ENCODE peak calls at places on chromosome 5, in five cellular contexts. U, X, H, B and T are unnamed samples.

GRCh38 chr5:120546922-120547321 is 82.8 kb downstream of the PRR16 start:
- DNase-seq in U (no peak), X (no peak), H (no peak), B (no peak), T (no peak)

GRCh38 chr5:39076757-39077475 is 2.7 kb upstream of the RICTOR start:
- DNase-seq in U (no peak), X (no peak), H (no peak), B (no peak), T (peak)

GRCh38 chr5:135216072-135216812 is 182.2 kb upstream of the PITX1 start:
- DNase-seq in U (no peak), X (no peak), H (no peak), B (no peak), T (no peak)

GRCh38 chr5:140239939-140240700 is 62.8 kb downstream of the PFDN1 start:
- DNase-seq in U (peak), X (peak), H (peak), B (peak), T (peak)

GRCh38 chr5:123511290-123511647 is 708 bp upstream of the CSNK1G3 start:
- DNase-seq in U (peak), X (peak), H (no peak), B (no peak), T (no peak)

GRCh38 chr5:133331866-133332731 is 280.2 kb downstream of the FSTL4 start:
- DNase-seq in U (no peak), X (no peak), H (peak), B (no peak), T (no peak)

GRCh38 chr5:175709276-175709781 is 51.5 kb downstream of the HRH2 start:
- DNase-seq in U (no peak), X (no peak), H (no peak), B (no peak), T (no peak)

GRCh38 chr5:101995585-101995984 is 300.5 kb downstream of the SLCO4C1 start:
- DNase-seq in U (peak), X (no peak), H (no peak), B (no peak), T (no peak)

GRCh38 chr5:178483620-178484019 is 106.6 kb downstream of the COL23A1 start:
- DNase-seq in U (no peak), X (no peak), H (peak), B (no peak), T (no peak)

GRCh38 chr5:10244357-10244944 is 5.2 kb downstream of the ATPSCKMT start:
- DNase-seq in U (peak), X (no peak), H (no peak), B (no peak), T (no peak)

GRCh38 chr5:122014232-122014940 is 52.6 kb downstream of the SRFBP1 start:
- DNase-seq in U (no peak), X (peak), H (no peak), B (no peak), T (no peak)

GRCh38 chr5:150119421-150120061 is 33.2 kb upstream of the CSF1R start:
- DNase-seq in U (no peak), X (no peak), H (no peak), B (peak), T (no peak)

GRCh38 chr5:59357421-59357977 is 536.0 kb downstream of the PDE4D start:
- DNase-seq in U (peak), X (peak), H (no peak), B (no peak), T (no peak)

GRCh38 chr5:158640581-158640980 is 459.1 kb downstream of the EBF1 start:
- DNase-seq in U (peak), X (peak), H (no peak), B (no peak), T (no peak)

GRCh38 chr5:151684690-151685361 is 1.9 kb downstream of the SPARC start:
- DNase-seq in U (peak), X (peak), H (no peak), B (no peak), T (no peak)

GRCh38 chr5:61575103-61575502 is 243.0 kb downstream of the ZSWIM6 start:
- DNase-seq in U (peak), X (peak), H (no peak), B (no peak), T (no peak)

GRCh38 chr5:150848271-150848670 is 1.9 kb downstream of the IRGM start:
- DNase-seq in U (no peak), X (no peak), H (no peak), B (no peak), T (no peak)

GRCh38 chr5:68468322-68468721 is 252.8 kb downstream of the PIK3R1 start:
- DNase-seq in U (no peak), X (no peak), H (no peak), B (no peak), T (no peak)

GRCh38 chr5:135694016-135694415 is 115.2 kb upstream of the CXCL14 start:
- DNase-seq in U (peak), X (no peak), H (no peak), B (no peak), T (no peak)

GRCh38 chr5:34914671-34915138 is 599 bp downstream of the RAD1 start:
- DNase-seq in U (peak), X (peak), H (peak), B (no peak), T (no peak)

GRCh38 chr5:67720162-67720772 is 495.3 kb upstream of the PIK3R1 start:
- DNase-seq in U (no peak), X (no peak), H (no peak), B (no peak), T (no peak)

GRCh38 chr5:180816608-180817534 is 14.3 kb upstream of the MGAT1 start:
- DNase-seq in U (no peak), X (peak), H (no peak), B (peak), T (no peak)

GRCh38 chr5:159057426-159057825 is 42.3 kb downstream of the EBF1 start:
- DNase-seq in U (no peak), X (no peak), H (no peak), B (no peak), T (no peak)

GRCh38 chr5:103041071-103041676 is 78.8 kb downstream of the GIN1 start:
- DNase-seq in U (peak), X (peak), H (no peak), B (no peak), T (peak)

GRCh38 chr5:138903113-138903789 is 28.1 kb upstream of the LRRTM2 start:
- DNase-seq in U (no peak), X (peak), H (no peak), B (no peak), T (no peak)

GRCh38 chr5:90602681-90603080 is 44.1 kb downstream of the ADGRV1 start:
- DNase-seq in U (no peak), X (no peak), H (no peak), B (no peak), T (no peak)

DNA sequence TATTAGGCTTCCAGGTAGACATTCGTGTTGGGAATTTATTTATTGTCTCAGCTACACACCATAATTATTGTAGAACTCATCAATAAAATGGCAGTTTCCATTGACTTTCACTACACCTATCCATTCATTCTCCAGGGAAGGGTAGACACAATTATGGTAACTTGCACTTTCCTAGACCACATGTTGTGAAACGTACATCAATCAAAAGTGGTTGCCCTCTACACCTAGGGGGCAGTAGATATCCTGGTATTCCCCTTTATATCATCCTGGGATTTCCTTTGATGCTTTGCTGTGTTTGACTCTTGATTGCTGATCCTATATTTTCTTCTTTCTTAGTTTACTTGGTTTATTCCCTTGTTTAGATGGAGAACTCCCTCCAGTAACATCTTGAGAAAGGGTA is 47.9 kb downstream of the ADGRV1 start:
- DNase-seq in U (peak), X (no peak), H (no peak), B (no peak), T (no peak)
- TF ChIP-seq CTCF in U (no peak), X (no peak), H (no peak), B (no peak), T (no peak)

DNA sequence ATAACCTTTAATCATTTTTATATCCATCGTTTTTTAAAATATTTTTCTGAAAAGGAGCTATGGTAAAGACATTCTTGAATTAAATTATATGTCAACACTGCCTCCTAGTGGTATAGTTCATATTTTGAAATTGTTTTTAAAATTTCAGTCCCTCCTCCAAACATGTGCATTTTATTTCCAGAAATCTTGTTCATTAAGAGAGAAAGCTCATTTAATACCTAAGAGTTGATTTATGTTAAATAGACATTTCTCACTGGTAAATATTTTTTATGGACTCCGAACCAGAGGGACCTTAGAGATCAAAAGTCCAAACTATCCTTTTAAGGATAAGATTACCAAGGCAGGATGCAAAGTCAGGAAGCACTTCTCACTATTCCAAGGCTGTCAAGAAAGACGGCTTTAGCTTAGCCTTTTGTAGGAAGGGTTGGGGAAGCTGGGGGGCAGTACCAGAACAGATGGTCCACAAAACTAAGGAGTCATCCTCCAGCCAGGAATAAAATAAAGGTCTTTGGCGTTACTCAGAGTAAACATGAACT is 21.6 kb downstream of the BHMT start:
- DNase-seq in U (peak), X (peak), H (no peak), B (no peak), T (peak)
- TF ChIP-seq CTCF in U (peak), X (no peak), H (peak), B (peak), T (peak)

GRCh38 chr5:129051283-129051682 is 43.3 kb upstream of the ISOC1 start:
- DNase-seq in U (no peak), X (no peak), H (no peak), B (no peak), T (no peak)

GRCh38 chr5:129049116-129049515 is 45.4 kb upstream of the ISOC1 start:
- DNase-seq in U (no peak), X (no peak), H (no peak), B (no peak), T (no peak)

GRCh38 chr5:129048509-129048908 is 46.0 kb upstream of the ISOC1 start:
- DNase-seq in U (no peak), X (no peak), H (no peak), B (no peak), T (no peak)

GRCh38 chr5:129057329-129057728 is 37.2 kb upstream of the ISOC1 start:
- DNase-seq in U (no peak), X (no peak), H (no peak), B (no peak), T (no peak)

GRCh38 chr5:129053438-129053837 is 41.1 kb upstream of the ISOC1 start:
- DNase-seq in U (no peak), X (no peak), H (no peak), B (no peak), T (no peak)
- TF ChIP-seq CTCF in U (peak), X (no peak), H (no peak), B (no peak), T (no peak)

GRCh38 chr5:74017786-74018211 is 391.8 kb downstream of the ARHGEF28 start:
- DNase-seq in U (peak), X (peak), H (no peak), B (no peak), T (no peak)

GRCh38 chr5:74015716-74016115 is 389.7 kb downstream of the ARHGEF28 start:
- DNase-seq in U (no peak), X (peak), H (no peak), B (no peak), T (no peak)

GRCh38 chr5:74013222-74013621 is 387.2 kb downstream of the ARHGEF28 start:
- DNase-seq in U (no peak), X (no peak), H (no peak), B (no peak), T (no peak)

GRCh38 chr5:74017112-74017511 is 391.1 kb downstream of the ARHGEF28 start:
- DNase-seq in U (peak), X (peak), H (no peak), B (no peak), T (no peak)

DNA sequence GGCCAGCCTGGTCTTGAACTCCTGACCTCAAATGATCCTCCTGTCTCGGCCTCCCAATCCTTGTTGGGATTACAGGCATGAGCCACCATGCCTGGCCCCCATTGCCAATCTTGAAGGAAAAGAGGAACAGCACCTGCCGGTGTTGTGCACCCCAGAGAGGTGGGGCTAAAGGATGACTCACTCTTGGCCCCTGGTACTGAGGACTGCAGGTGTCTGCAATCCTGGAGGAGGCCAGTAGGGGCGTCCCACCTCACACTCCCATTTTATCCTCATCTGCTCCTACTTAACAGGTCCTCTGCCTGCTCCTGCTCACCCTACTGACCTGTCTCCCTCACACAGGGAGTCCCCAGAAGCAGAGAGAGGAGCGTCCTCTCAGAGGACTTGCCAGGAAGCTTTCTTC is 390.4 kb downstream of the ARHGEF28 start:
- DNase-seq in U (no peak), X (no peak), H (peak), B (no peak), T (peak)
- TF ChIP-seq CTCF in U (no peak), X (peak), H (no peak), B (no peak), T (peak)

DNA sequence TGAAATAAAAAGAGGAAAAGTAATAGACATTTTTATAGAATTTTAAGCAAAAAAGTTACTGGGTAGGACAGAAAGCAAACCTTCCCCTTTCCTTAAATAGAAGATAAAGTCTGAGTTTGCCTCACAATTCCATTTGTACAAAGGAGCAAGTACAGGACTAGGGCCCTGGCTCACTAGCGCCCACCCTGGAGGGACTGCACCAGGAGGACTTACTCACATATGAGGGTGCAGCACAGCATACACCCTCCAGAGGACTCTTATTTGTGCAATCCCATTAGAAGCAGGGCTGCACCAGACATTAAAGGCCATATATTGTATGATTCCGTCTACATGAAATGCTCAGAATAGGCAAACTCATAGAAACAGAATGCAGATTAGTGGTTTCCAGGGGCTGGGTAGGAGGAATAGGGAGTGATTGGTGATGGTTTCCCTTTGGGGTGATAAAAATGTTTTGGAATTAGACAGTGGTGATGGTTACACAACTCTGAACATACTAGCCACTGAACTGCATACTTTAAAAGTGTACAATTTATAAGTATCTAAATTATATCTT is 4.5 kb downstream of the REEP5 start:
- DNase-seq in U (no peak), X (peak), H (peak), B (no peak), T (no peak)
- TF ChIP-seq CTCF in U (peak), X (peak), H (peak), B (no peak), T (peak)

GRCh38 chr5:97544279-97545077 is 361.4 kb upstream of the RIOK2 start:
- DNase-seq in U (no peak), X (no peak), H (no peak), B (no peak), T (no peak)
- TF ChIP-seq CTCF in U (no peak), X (no peak), H (no peak), B (no peak), T (no peak)

GRCh38 chr5:142913728-142914338 is 143.7 kb downstream of the ARHGAP26 start:
- DNase-seq in U (no peak), X (no peak), H (no peak), B (no peak), T (no peak)
- TF ChIP-seq CTCF in U (no peak), X (no peak), H (no peak), B (no peak), T (no peak)